ENCODE peak calls at places on chromosome 14, in ten cellular contexts. One of them, this sample, is unnamed. For H3K36me3, the result is how much of the 10 kb centered on the place peaks cover.

GRCh38 chr14:89254201-89254919 is 162.7 kb downstream of the FOXN3 start:
- DNase-seq in lower lobe of right lung: no peak
- DNase-seq in body of pancreas: no peak
- DNase-seq in neural progenitor cell: no peak
- DNase-seq in stomach: no peak
- DNase-seq in effector memory CD4-positive, alpha-beta T cell: no peak
- DNase-seq in mammary epithelial cell: no peak
- DNase-seq in Panc1: no peak
- DNase-seq in CD4-positive, alpha-beta memory T cell: no peak
- DNase-seq in suprapubic skin: no peak
- DNase-seq in this sample: no peak

GRCh38 chr14:98580131-98580678 is 691.8 kb downstream of the BCL11B start:
- DNase-seq in lower lobe of right lung: no peak
- DNase-seq in body of pancreas: no peak
- DNase-seq in neural progenitor cell: peak
- DNase-seq in stomach: no peak
- DNase-seq in effector memory CD4-positive, alpha-beta T cell: no peak
- DNase-seq in mammary epithelial cell: peak
- DNase-seq in Panc1: no peak
- DNase-seq in CD4-positive, alpha-beta memory T cell: peak
- DNase-seq in suprapubic skin: no peak
- DNase-seq in this sample: peak

GRCh38 chr14:106039400-106039799 is 513.0 kb downstream of the TMEM121 start:
- DNase-seq in lower lobe of right lung: peak
- DNase-seq in body of pancreas: peak
- DNase-seq in neural progenitor cell: no peak
- DNase-seq in stomach: no peak
- DNase-seq in effector memory CD4-positive, alpha-beta T cell: peak
- DNase-seq in mammary epithelial cell: no peak
- DNase-seq in Panc1: no peak
- DNase-seq in CD4-positive, alpha-beta memory T cell: peak
- DNase-seq in suprapubic skin: no peak
- DNase-seq in this sample: no peak

GRCh38 chr14:88612981-88613380 is 50.1 kb downstream of the ZC3H14 start:
- DNase-seq in lower lobe of right lung: no peak
- DNase-seq in body of pancreas: no peak
- DNase-seq in neural progenitor cell: no peak
- DNase-seq in stomach: no peak
- DNase-seq in effector memory CD4-positive, alpha-beta T cell: no peak
- DNase-seq in mammary epithelial cell: no peak
- DNase-seq in Panc1: no peak
- DNase-seq in CD4-positive, alpha-beta memory T cell: no peak
- DNase-seq in suprapubic skin: no peak
- DNase-seq in this sample: no peak

GRCh38 chr14:33254876-33255275 is 316.2 kb downstream of the NPAS3 start:
- DNase-seq in lower lobe of right lung: no peak
- DNase-seq in body of pancreas: no peak
- DNase-seq in neural progenitor cell: no peak
- DNase-seq in stomach: no peak
- DNase-seq in effector memory CD4-positive, alpha-beta T cell: no peak
- DNase-seq in mammary epithelial cell: no peak
- DNase-seq in Panc1: no peak
- DNase-seq in CD4-positive, alpha-beta memory T cell: no peak
- DNase-seq in suprapubic skin: no peak
- DNase-seq in this sample: peak

GRCh38 chr14:35965425-35965824 is 139.3 kb downstream of the BRMS1L start:
- DNase-seq in lower lobe of right lung: no peak
- DNase-seq in body of pancreas: no peak
- DNase-seq in neural progenitor cell: peak
- DNase-seq in stomach: no peak
- DNase-seq in effector memory CD4-positive, alpha-beta T cell: no peak
- DNase-seq in mammary epithelial cell: no peak
- DNase-seq in Panc1: no peak
- DNase-seq in CD4-positive, alpha-beta memory T cell: no peak
- DNase-seq in suprapubic skin: no peak
- DNase-seq in this sample: no peak

GRCh38 chr14:101636081-101636560 is 74.8 kb downstream of the DIO3 start:
- DNase-seq in lower lobe of right lung: no peak
- DNase-seq in body of pancreas: no peak
- DNase-seq in neural progenitor cell: no peak
- DNase-seq in stomach: no peak
- DNase-seq in effector memory CD4-positive, alpha-beta T cell: no peak
- DNase-seq in mammary epithelial cell: no peak
- DNase-seq in Panc1: no peak
- DNase-seq in CD4-positive, alpha-beta memory T cell: no peak
- DNase-seq in suprapubic skin: no peak
- DNase-seq in this sample: no peak

GRCh38 chr14:83257466-83258439 is 1724.1 kb upstream of the SEL1L start:
- DNase-seq in lower lobe of right lung: no peak
- DNase-seq in body of pancreas: no peak
- DNase-seq in neural progenitor cell: no peak
- DNase-seq in stomach: no peak
- DNase-seq in effector memory CD4-positive, alpha-beta T cell: no peak
- DNase-seq in mammary epithelial cell: no peak
- DNase-seq in Panc1: no peak
- DNase-seq in CD4-positive, alpha-beta memory T cell: no peak
- DNase-seq in suprapubic skin: no peak
- DNase-seq in this sample: no peak

GRCh38 chr14:51491776-51492175 is 159.9 kb upstream of the FRMD6 start:
- DNase-seq in lower lobe of right lung: no peak
- DNase-seq in body of pancreas: no peak
- DNase-seq in neural progenitor cell: no peak
- DNase-seq in stomach: no peak
- DNase-seq in effector memory CD4-positive, alpha-beta T cell: no peak
- DNase-seq in mammary epithelial cell: no peak
- DNase-seq in Panc1: no peak
- DNase-seq in CD4-positive, alpha-beta memory T cell: no peak
- DNase-seq in suprapubic skin: no peak
- DNase-seq in this sample: no peak

GRCh38 chr14:51491036-51491545 is 160.6 kb upstream of the FRMD6 start:
- DNase-seq in lower lobe of right lung: no peak
- DNase-seq in body of pancreas: no peak
- DNase-seq in neural progenitor cell: no peak
- DNase-seq in stomach: no peak
- DNase-seq in effector memory CD4-positive, alpha-beta T cell: no peak
- DNase-seq in mammary epithelial cell: no peak
- DNase-seq in Panc1: no peak
- DNase-seq in CD4-positive, alpha-beta memory T cell: no peak
- DNase-seq in suprapubic skin: no peak
- DNase-seq in this sample: no peak

GRCh38 chr14:51488569-51489220 is 163.0 kb upstream of the FRMD6 start:
- DNase-seq in lower lobe of right lung: no peak
- DNase-seq in body of pancreas: no peak
- DNase-seq in neural progenitor cell: no peak
- DNase-seq in stomach: no peak
- DNase-seq in effector memory CD4-positive, alpha-beta T cell: no peak
- DNase-seq in mammary epithelial cell: peak
- DNase-seq in Panc1: no peak
- DNase-seq in CD4-positive, alpha-beta memory T cell: no peak
- DNase-seq in suprapubic skin: no peak
- DNase-seq in this sample: no peak

GRCh38 chr14:51487848-51488247 is 163.9 kb upstream of the FRMD6 start:
- DNase-seq in lower lobe of right lung: no peak
- DNase-seq in body of pancreas: no peak
- DNase-seq in neural progenitor cell: no peak
- DNase-seq in stomach: no peak
- DNase-seq in effector memory CD4-positive, alpha-beta T cell: no peak
- DNase-seq in mammary epithelial cell: no peak
- DNase-seq in Panc1: no peak
- DNase-seq in CD4-positive, alpha-beta memory T cell: no peak
- DNase-seq in suprapubic skin: no peak
- DNase-seq in this sample: no peak

DNA sequence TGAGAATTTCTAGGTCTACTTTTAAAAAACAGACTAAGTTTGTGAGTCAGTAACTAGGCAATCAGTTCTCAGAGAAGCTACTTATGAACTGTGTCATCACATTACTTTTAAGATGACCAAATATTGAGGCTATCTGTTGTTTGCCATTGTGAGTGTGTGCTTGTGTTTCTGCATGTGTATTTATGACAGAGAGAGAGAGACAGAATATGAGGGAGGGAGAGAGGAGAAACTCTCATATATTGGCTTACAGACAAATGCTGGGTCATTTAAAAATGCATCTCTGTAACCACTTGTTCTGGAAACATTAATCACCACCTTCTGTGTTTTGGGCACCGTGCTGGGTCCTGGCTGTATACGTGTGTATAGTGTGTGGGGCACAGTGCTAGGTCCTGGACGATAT is 161.5 kb upstream of the FRMD6 start:
- DNase-seq in lower lobe of right lung: no peak
- DNase-seq in body of pancreas: no peak
- DNase-seq in neural progenitor cell: no peak
- DNase-seq in stomach: no peak
- DNase-seq in effector memory CD4-positive, alpha-beta T cell: no peak
- DNase-seq in mammary epithelial cell: peak
- DNase-seq in Panc1: no peak
- DNase-seq in CD4-positive, alpha-beta memory T cell: no peak
- DNase-seq in suprapubic skin: no peak
- DNase-seq in this sample: no peak
- H3K27ac ChIP-seq in lower lobe of right lung: no peak
- H3K27ac ChIP-seq in body of pancreas: no peak
- H3K27ac ChIP-seq in neural progenitor cell: no peak
- H3K27ac ChIP-seq in stomach: no peak
- H3K27ac ChIP-seq in effector memory CD4-positive, alpha-beta T cell: no peak
- H3K27ac ChIP-seq in mammary epithelial cell: peak
- H3K27ac ChIP-seq in Panc1: no peak
- H3K27ac ChIP-seq in CD4-positive, alpha-beta memory T cell: no peak
- H3K27ac ChIP-seq in suprapubic skin: peak
- H3K27ac ChIP-seq in this sample: no peak

GRCh38 chr14:34778744-34779143 is 64.4 kb upstream of the CFL2 start:
- DNase-seq in lower lobe of right lung: no peak
- DNase-seq in body of pancreas: no peak
- DNase-seq in neural progenitor cell: no peak
- DNase-seq in stomach: no peak
- DNase-seq in effector memory CD4-positive, alpha-beta T cell: no peak
- DNase-seq in mammary epithelial cell: no peak
- DNase-seq in Panc1: no peak
- DNase-seq in CD4-positive, alpha-beta memory T cell: no peak
- DNase-seq in suprapubic skin: no peak
- DNase-seq in this sample: no peak
- H3K36me3 ChIP-seq in lower lobe of right lung: half or more
- H3K36me3 ChIP-seq in body of pancreas: under half
- H3K36me3 ChIP-seq in neural progenitor cell: under half
- H3K36me3 ChIP-seq in stomach: half or more
- H3K36me3 ChIP-seq in effector memory CD4-positive, alpha-beta T cell: under half
- H3K36me3 ChIP-seq in mammary epithelial cell: under half
- H3K36me3 ChIP-seq in Panc1: under half
- H3K36me3 ChIP-seq in CD4-positive, alpha-beta memory T cell: half or more
- H3K36me3 ChIP-seq in suprapubic skin: half or more
- H3K36me3 ChIP-seq in this sample: under half

DNA sequence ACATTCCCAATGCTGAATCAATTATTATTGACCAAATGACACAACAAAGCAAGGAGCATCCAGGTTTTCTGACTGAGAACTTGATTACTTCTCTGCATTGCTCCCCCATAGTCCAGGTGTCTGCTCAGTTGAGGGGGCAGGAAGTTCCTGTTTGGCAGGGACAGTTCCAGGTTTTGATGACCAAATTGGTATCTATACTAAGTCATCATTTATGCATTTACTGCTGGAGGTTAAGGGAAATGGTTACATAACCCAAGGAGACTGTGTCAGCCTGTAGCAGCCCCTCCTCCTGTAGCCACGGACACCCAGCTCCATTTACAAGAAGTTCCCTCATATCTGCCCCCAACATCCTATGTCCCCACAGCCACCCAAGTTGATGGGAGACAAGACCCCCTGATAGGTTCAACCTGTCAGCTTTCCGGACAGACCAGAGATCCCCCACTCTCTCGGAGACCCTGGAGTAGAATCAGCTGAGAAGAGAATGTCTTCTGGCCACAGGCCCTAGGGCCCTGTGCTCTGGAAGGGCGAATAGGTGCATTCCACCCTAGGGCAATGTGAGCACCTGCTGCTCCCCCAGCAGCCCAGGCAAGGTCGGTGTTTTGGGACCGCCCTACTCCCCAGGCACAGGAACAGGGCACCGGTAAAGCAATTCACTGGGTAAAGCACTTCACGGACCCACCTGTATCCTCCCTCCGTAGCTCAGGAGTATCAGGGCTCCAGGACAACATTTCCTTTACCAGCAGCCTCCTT is 23.6 kb downstream of the IRF2BPL start:
- DNase-seq in lower lobe of right lung: no peak
- DNase-seq in body of pancreas: no peak
- DNase-seq in neural progenitor cell: no peak
- DNase-seq in stomach: no peak
- DNase-seq in effector memory CD4-positive, alpha-beta T cell: no peak
- DNase-seq in mammary epithelial cell: peak
- DNase-seq in Panc1: no peak
- DNase-seq in CD4-positive, alpha-beta memory T cell: no peak
- DNase-seq in suprapubic skin: no peak
- DNase-seq in this sample: no peak
- H3K27ac ChIP-seq in lower lobe of right lung: no peak
- H3K27ac ChIP-seq in body of pancreas: peak
- H3K27ac ChIP-seq in neural progenitor cell: no peak
- H3K27ac ChIP-seq in stomach: peak
- H3K27ac ChIP-seq in effector memory CD4-positive, alpha-beta T cell: no peak
- H3K27ac ChIP-seq in mammary epithelial cell: no peak
- H3K27ac ChIP-seq in Panc1: no peak
- H3K27ac ChIP-seq in CD4-positive, alpha-beta memory T cell: no peak
- H3K27ac ChIP-seq in suprapubic skin: no peak
- H3K27ac ChIP-seq in this sample: peak

GRCh38 chr14:39158222-39158858 is 11.8 kb downstream of the TRAPPC6B start:
- DNase-seq in lower lobe of right lung: no peak
- DNase-seq in body of pancreas: no peak
- DNase-seq in neural progenitor cell: no peak
- DNase-seq in stomach: no peak
- DNase-seq in effector memory CD4-positive, alpha-beta T cell: no peak
- DNase-seq in mammary epithelial cell: no peak
- DNase-seq in Panc1: no peak
- DNase-seq in CD4-positive, alpha-beta memory T cell: no peak
- DNase-seq in suprapubic skin: no peak
- DNase-seq in this sample: no peak
- H3K36me3 ChIP-seq in lower lobe of right lung: half or more
- H3K36me3 ChIP-seq in body of pancreas: under half
- H3K36me3 ChIP-seq in neural progenitor cell: under half
- H3K36me3 ChIP-seq in stomach: half or more
- H3K36me3 ChIP-seq in effector memory CD4-positive, alpha-beta T cell: under half
- H3K36me3 ChIP-seq in mammary epithelial cell: under half
- H3K36me3 ChIP-seq in Panc1: under half
- H3K36me3 ChIP-seq in CD4-positive, alpha-beta memory T cell: under half
- H3K36me3 ChIP-seq in suprapubic skin: half or more
- H3K36me3 ChIP-seq in this sample: under half